ENCODE peak calls at places on chromosomes 13 and 19, in nine cellular contexts. C is GM06990, Q is breast epithelium, W is gastrocnemius medialis, X is HFF-Myc, I is thoracic aorta, H is fibroblast of pulmonary artery, N is right lobe of liver, T is foreskin fibroblast. M is an unnamed sample.

GRCh38 chr13:99385161-99385560 is 78.0 kb upstream of the GPR183 start:
- DNase-seq in C (no peak), Q (no peak), W (no peak), X (no peak), I (no peak), H (no peak), N (no peak), T (no peak), M (no peak)

GRCh38 chr19:4647676-4648644 is 8.6 kb downstream of the TNFAIP8L1 start:
- DNase-seq in C (no peak), Q (peak), W (peak), X (no peak), I (no peak), H (peak), N (peak), T (no peak), M (peak)

GRCh38 chr19:28569132-28570114 is 643.5 kb downstream of the UQCRFS1 start:
- DNase-seq in C (no peak), Q (no peak), W (no peak), X (no peak), I (no peak), H (no peak), N (peak), T (no peak), M (no peak)

GRCh38 chr13:45456196-45456972 is 8.4 kb upstream of the COG3 start:
- DNase-seq in C (no peak), Q (no peak), W (no peak), X (no peak), I (no peak), H (peak), N (no peak), T (peak), M (peak)

GRCh38 chr13:67228909-67229308 is 1.2 kb downstream of the PCDH9 start:
- DNase-seq in C (no peak), Q (no peak), W (no peak), X (no peak), I (no peak), H (peak), N (peak), T (peak), M (no peak)

GRCh38 chr19:44521370-44521769 is 8.1 kb downstream of the CEACAM20 start:
- DNase-seq in C (no peak), Q (no peak), W (no peak), X (no peak), I (no peak), H (no peak), N (no peak), T (no peak), M (no peak)

GRCh38 chr13:52010890-52011689 is at the start of gene ATP7B:
- DNase-seq in C (peak), Q (no peak), W (no peak), X (no peak), I (no peak), H (no peak), N (peak), T (peak), M (no peak)

GRCh38 chr19:33241091-33241529 is 15.5 kb upstream of the SLC7A10 start:
- DNase-seq in C (no peak), Q (no peak), W (no peak), X (no peak), I (no peak), H (no peak), N (peak), T (no peak), M (no peak)

GRCh38 chr19:30864460-30865215 is 484.6 kb downstream of the TSHZ3 start:
- DNase-seq in C (no peak), Q (peak), W (no peak), X (no peak), I (no peak), H (no peak), N (no peak), T (no peak), M (no peak)

GRCh38 chr19:58538257-58539168 is 5.4 kb upstream of the TRIM28 start:
- DNase-seq in C (no peak), Q (no peak), W (no peak), X (no peak), I (no peak), H (peak), N (peak), T (no peak), M (no peak)

GRCh38 chr13:61954092-61954491 is 538.4 kb upstream of the PCDH20 start:
- DNase-seq in C (no peak), Q (no peak), W (no peak), X (no peak), I (no peak), H (peak), N (no peak), T (no peak), M (peak)

GRCh38 chr19:12936582-12936981 is 1.8 kb upstream of the CALR start:
- DNase-seq in C (no peak), Q (no peak), W (no peak), X (no peak), I (no peak), H (no peak), N (no peak), T (no peak), M (no peak)

GRCh38 chr13:110261166-110262081 is 45.5 kb downstream of the COL4A1 start:
- DNase-seq in C (no peak), Q (no peak), W (no peak), X (no peak), I (no peak), H (no peak), N (no peak), T (no peak), M (no peak)

GRCh38 chr19:6221878-6222746 is 57.7 kb downstream of the MLLT1 start:
- DNase-seq in C (no peak), Q (no peak), W (no peak), X (no peak), I (no peak), H (no peak), N (peak), T (no peak), M (no peak)

DNA sequence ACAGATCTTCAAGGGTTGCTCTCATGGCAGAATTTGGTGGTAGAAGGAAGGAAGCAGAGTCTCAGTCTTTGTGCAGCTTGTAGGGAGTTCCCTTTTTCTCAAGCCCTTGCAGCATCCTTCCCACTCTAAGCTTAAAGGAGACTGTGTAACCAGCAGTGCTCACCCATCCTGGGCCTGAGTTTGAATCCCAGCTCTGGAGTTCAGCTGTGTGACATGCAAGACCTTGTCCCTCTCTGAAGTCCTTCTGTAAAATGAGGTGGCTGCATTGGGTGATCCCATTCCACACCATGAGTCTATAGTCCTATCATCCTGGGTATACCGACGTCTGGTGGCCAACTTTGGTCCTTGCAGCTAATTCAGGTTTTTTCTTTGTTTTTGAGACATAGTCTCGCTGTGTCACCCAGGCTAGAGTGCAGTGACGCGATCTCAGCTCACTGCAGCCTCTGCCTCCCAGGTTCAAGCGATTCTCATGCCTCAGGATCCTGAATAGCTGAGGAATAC is 9.8 kb downstream of the SIGLEC10 start:
- DNase-seq in C (no peak), Q (no peak), W (no peak), X (no peak), I (no peak), H (peak), N (no peak), T (peak), M (peak)
- TF ChIP-seq CTCF in C (peak), Q (peak), W (peak), X (peak), I (peak), H (peak), N (peak), T (peak), M (peak)

GRCh38 chr19:18980432-18981020 is 39.5 kb upstream of the HOMER3 start:
- DNase-seq in C (no peak), Q (no peak), W (no peak), X (no peak), I (no peak), H (no peak), N (no peak), T (no peak), M (no peak)

GRCh38 chr19:18975864-18976263 is 34.8 kb upstream of the HOMER3 start:
- DNase-seq in C (no peak), Q (no peak), W (no peak), X (no peak), I (no peak), H (no peak), N (no peak), T (no peak), M (no peak)

GRCh38 chr19:18975011-18975410 is 34.0 kb upstream of the HOMER3 start:
- DNase-seq in C (no peak), Q (no peak), W (no peak), X (no peak), I (no peak), H (no peak), N (no peak), T (peak), M (no peak)

GRCh38 chr19:18982669-18983068 is 41.7 kb upstream of the HOMER3 start:
- DNase-seq in C (no peak), Q (no peak), W (no peak), X (no peak), I (no peak), H (no peak), N (no peak), T (no peak), M (no peak)

GRCh38 chr19:18978616-18979015 is 37.6 kb upstream of the HOMER3 start:
- DNase-seq in C (no peak), Q (no peak), W (no peak), X (no peak), I (no peak), H (no peak), N (no peak), T (no peak), M (no peak)
- TF ChIP-seq CTCF in C (no peak), Q (no peak), W (no peak), X (no peak), I (no peak), H (no peak), N (no peak), T (no peak), M (no peak)

DNA sequence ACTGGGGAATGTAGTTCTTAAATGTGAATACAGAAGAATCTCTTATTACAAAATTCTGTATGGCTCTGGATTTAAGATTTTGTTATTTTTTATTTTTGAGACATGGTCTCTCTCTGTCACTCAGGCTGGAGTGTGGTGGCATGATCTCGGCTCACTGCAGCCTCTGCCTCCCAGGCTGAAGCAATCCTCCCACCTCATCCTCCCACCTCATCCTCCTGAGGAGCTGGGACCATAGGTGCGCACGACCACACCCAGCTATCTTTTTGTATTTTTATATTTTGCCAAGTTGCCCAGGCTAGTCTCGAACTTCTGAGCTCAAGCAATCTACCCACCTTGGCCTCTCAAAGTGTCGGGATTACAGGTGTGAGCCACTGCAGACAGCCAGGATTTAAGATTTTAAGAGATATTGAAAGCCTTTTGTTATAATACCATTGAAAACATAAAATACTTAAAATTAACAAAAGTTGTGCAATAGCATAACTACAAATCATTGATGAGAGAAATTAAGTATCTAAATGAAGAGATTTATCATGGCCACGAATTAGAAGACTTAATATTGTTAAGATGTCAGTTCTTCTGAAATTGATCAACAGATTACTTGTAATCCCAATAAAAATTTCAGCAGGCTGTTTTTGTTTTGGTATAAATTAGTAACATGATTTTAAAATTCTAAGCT is 13.4 kb downstream of the CYP2A6 start:
- DNase-seq in C (no peak), Q (no peak), W (no peak), X (no peak), I (no peak), H (no peak), N (no peak), T (no peak), M (no peak)
- TF ChIP-seq CTCF in C (no peak), Q (no peak), W (no peak), X (no peak), I (no peak), H (no peak), N (no peak), T (no peak), M (no peak)

GRCh38 chr13:21603531-21604448 is at the start of gene MICU2:
- DNase-seq in C (peak), Q (peak), W (peak), X (peak), I (peak), H (peak), N (peak), T (peak), M (peak)
- TF ChIP-seq CTCF in C (no peak), Q (peak), W (peak), X (no peak), I (peak), H (no peak), N (peak), T (no peak), M (no peak)

GRCh38 chr19:19410553-19411550 is 5.4 kb downstream of the GATAD2A start:
- DNase-seq in C (peak), Q (no peak), W (no peak), X (no peak), I (no peak), H (no peak), N (no peak), T (no peak), M (no peak)
- TF ChIP-seq CTCF in C (no peak), Q (no peak), W (no peak), X (no peak), I (no peak), H (no peak), N (no peak), T (no peak), M (no peak)

DNA sequence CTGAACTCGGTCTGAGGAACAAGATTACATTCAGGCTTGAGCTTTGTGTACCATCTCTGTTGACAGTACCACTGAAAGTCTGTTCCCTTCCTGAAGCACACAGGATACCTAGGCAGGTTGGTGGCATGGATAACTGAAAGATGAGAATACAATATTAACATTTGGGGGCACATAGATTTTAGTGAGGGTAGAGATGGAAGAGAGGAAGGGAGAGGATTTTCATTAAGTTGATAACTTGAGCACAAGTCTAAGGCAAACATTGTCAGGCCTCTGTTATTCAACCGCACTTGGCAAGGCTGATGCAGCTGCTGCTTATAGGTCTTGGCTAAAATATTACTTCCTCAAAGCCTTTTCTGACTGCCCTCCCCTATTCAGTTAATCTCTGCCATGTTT is 10.9 kb downstream of the MIR17HG start:
- DNase-seq in C (no peak), Q (no peak), W (no peak), X (no peak), I (no peak), H (no peak), N (peak), T (no peak), M (no peak)
- TF ChIP-seq CTCF in C (no peak), Q (no peak), W (no peak), X (no peak), I (no peak), H (no peak), N (no peak), T (no peak), M (no peak)

GRCh38 chr19:42635233-42635539 is 40.5 kb upstream of the CEACAM8 start:
- DNase-seq in C (no peak), Q (no peak), W (no peak), X (no peak), I (no peak), H (no peak), N (no peak), T (no peak), M (no peak)

GRCh38 chr19:42629191-42629590 is 34.5 kb upstream of the CEACAM8 start:
- DNase-seq in C (no peak), Q (no peak), W (no peak), X (no peak), I (no peak), H (no peak), N (no peak), T (peak), M (no peak)

DNA sequence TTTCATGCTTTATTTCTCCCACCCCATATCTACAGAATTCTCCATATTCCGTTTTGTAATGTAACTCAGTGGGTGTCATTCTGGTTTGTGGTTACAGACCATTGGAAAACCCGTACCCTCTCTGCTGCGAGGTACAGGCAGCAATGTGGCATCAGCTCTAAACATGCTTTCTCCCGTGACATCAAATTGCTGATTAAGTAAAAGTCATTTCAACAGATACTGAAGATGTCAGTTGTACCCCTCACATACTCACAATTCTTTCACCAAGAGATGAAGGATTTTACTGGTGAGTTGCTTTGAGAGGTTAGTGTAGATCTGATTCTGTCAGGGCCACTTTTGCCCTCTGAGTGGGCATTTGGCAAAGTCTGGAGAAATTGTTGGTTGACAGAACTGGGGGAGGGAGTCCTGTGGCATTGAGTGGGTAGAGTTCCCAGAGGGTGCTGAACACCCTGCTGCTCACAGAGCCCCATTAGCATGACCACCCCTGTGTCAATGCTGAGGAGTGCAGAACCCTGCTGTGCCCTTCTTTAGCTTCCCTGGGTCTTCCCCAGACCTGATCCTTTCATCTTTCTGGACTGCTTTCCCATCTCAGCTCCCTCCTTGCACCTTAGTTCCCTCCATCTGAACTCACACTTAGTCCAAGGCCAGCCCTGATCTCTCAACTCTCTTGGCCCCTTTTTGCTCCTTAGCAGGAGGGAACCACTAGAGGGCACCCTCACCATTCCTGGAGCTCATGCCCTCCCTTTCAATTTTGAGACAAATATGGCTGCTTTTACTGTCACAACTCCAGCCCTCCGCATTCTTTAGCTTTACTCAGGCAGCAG is 39.9 kb upstream of the CEACAM8 start:
- DNase-seq in C (peak), Q (no peak), W (no peak), X (no peak), I (no peak), H (peak), N (no peak), T (no peak), M (peak)
- TF ChIP-seq CTCF in C (peak), Q (peak), W (no peak), X (peak), I (no peak), H (peak), N (no peak), T (peak), M (peak)

GRCh38 chr13:23806874-23807522 is 82.2 kb downstream of the MIPEP start:
- DNase-seq in C (peak), Q (no peak), W (no peak), X (no peak), I (no peak), H (no peak), N (no peak), T (no peak), M (no peak)

GRCh38 chr13:23811366-23812027 is 77.7 kb downstream of the MIPEP start:
- DNase-seq in C (no peak), Q (no peak), W (no peak), X (no peak), I (no peak), H (no peak), N (no peak), T (no peak), M (no peak)

GRCh38 chr13:23813635-23814034 is 75.6 kb downstream of the MIPEP start:
- DNase-seq in C (no peak), Q (no peak), W (no peak), X (no peak), I (no peak), H (no peak), N (no peak), T (no peak), M (no peak)

GRCh38 chr13:23808803-23809202 is 80.4 kb downstream of the MIPEP start:
- DNase-seq in C (no peak), Q (no peak), W (no peak), X (no peak), I (no peak), H (no peak), N (no peak), T (no peak), M (no peak)

GRCh38 chr13:23810842-23811241 is 78.4 kb downstream of the MIPEP start:
- DNase-seq in C (no peak), Q (no peak), W (no peak), X (no peak), I (no peak), H (no peak), N (no peak), T (no peak), M (no peak)
- TF ChIP-seq CTCF in C (peak), Q (no peak), W (no peak), X (no peak), I (no peak), H (no peak), N (no peak), T (no peak), M (no peak)

GRCh38 chr19:1270168-1270853 is 1.2 kb downstream of the CIRBP start:
- DNase-seq in C (no peak), Q (no peak), W (peak), X (no peak), I (no peak), H (no peak), N (no peak), T (no peak), M (no peak)
- TF ChIP-seq CTCF in C (no peak), Q (no peak), W (no peak), X (no peak), I (no peak), H (no peak), N (no peak), T (no peak), M (no peak)

GRCh38 chr13:106661236-106661635 is 93.3 kb upstream of the ARGLU1 start:
- DNase-seq in C (no peak), Q (no peak), W (no peak), X (no peak), I (no peak), H (no peak), N (no peak), T (no peak), M (no peak)
- TF ChIP-seq CTCF in C (no peak), Q (no peak), W (no peak), X (no peak), I (no peak), H (no peak), N (no peak), T (no peak), M (no peak)